ENCODE peak calls at places on chromosomes 4 and X, in eight cellular contexts. I is B cell; P is HEK293T; H is iris pigment epithelial cell; E is lung microvascular endothelial cell; G is thoracic aorta; N is amniotic stem cell; T is activated effector memory CD4-positive, alpha-beta T cell treated with anti-CD3 and anti-CD28 coated beads, Interleukin-2, amount 50 U/mL, for 16 hours. L is an unnamed sample.

GRCh38 chr4:184416913-184417734 is 57.2 kb downstream of the IRF2 start:
- DNase-seq in I (no peak), P (no peak), H (peak), E (peak), G (no peak), N (no peak), T (peak), L (no peak)

GRCh38 chr4:23881052-23881501 is 8.8 kb downstream of the PPARGC1A start:
- DNase-seq in I (no peak), P (no peak), H (no peak), E (peak), G (no peak), N (no peak), T (no peak), L (peak)

GRCh38 chrX:129781134-129782014 is 1.6 kb downstream of the SASH3 start:
- DNase-seq in I (peak), P (no peak), H (no peak), E (no peak), G (no peak), N (no peak), T (peak), L (no peak)

GRCh38 chrX:88604433-88605221 is 142.4 kb upstream of the CPXCR1 start:
- DNase-seq in I (no peak), P (no peak), H (no peak), E (no peak), G (no peak), N (no peak), T (no peak), L (peak)

GRCh38 chr4:78293841-78294301 is 236.7 kb downstream of the FRAS1 start:
- DNase-seq in I (no peak), P (no peak), H (peak), E (no peak), G (no peak), N (peak), T (no peak), L (no peak)

GRCh38 chrX:105226499-105226898 is 6.0 kb upstream of the TEX13A start:
- DNase-seq in I (no peak), P (no peak), H (no peak), E (no peak), G (no peak), N (no peak), T (no peak), L (no peak)

GRCh38 chr4:98669577-98669976 is 11.2 kb upstream of the TSPAN5 start:
- DNase-seq in I (no peak), P (no peak), H (no peak), E (no peak), G (no peak), N (no peak), T (no peak), L (no peak)

GRCh38 chr4:104294811-104295210 is 199.9 kb downstream of the CXXC4 start:
- DNase-seq in I (no peak), P (no peak), H (no peak), E (no peak), G (no peak), N (no peak), T (no peak), L (no peak)

L was measured in HepG2.